ENCODE peak calls at places on chromosomes 6 and 20, in seven cellular contexts. K is A549, N is transverse colon, T is testis, P is cardiac muscle cell, Q is mammary epithelial cell, S is body of pancreas. L is an unnamed sample.

GRCh38 chr6:74534485-74535211 is 671.2 kb downstream of the COL12A1 start:
- DNase-seq in N (no peak), S (peak; percentile 42), P (no peak), Q (peak; percentile 3), K (peak; percentile 90), T (no peak), L (no peak)

GRCh38 chr6:36743538-36744441 is 46.2 kb downstream of the RAB44 start:
- DNase-seq in K (peak; percentile 25), Q (no peak), P (no peak), S (no peak), N (peak; percentile 87), T (no peak), L (peak; percentile 64)

GRCh38 chr6:132391391-132392291 is 9.6 kb downstream of the MOXD1 start:
- DNase-seq in Q (peak; percentile 81), K (no peak), T (no peak), N (peak; percentile 20), P (no peak), S (peak; percentile 6), L (peak; percentile 35)

GRCh38 chr20:47799116-47799715 is 13.9 kb upstream of the SULF2 start:
- DNase-seq in T (no peak), S (no peak), N (no peak), P (no peak), Q (no peak), K (no peak), L (no peak)

GRCh38 chr6:104201557-104201956 is 658.2 kb downstream of the HACE1 start:
- DNase-seq in K (no peak), P (no peak), S (no peak), N (no peak), T (no peak), Q (no peak), L (no peak)

GRCh38 chr6:16420715-16421461 is 182.5 kb downstream of the GMPR start:
- DNase-seq in N (peak; percentile 32), P (no peak), K (no peak), S (no peak), T (no peak), Q (no peak), L (no peak)

GRCh38 chr20:45041464-45042337 is 59.2 kb downstream of the KCNS1 start:
- DNase-seq in K (peak; percentile 16), N (peak; percentile 14), S (no peak), P (no peak), T (no peak), Q (peak; percentile 83), L (no peak)

GRCh38 chr20:21436186-21436585 is 38.9 kb upstream of the NKX2-4 start:
- DNase-seq in K (peak; percentile 17), Q (peak; percentile 93), P (no peak), N (no peak), T (no peak), S (no peak), L (no peak)

GRCh38 chr20:51542033-51542893 is at the start of gene NFATC2:
- DNase-seq in K (no peak), S (peak; percentile 79), Q (no peak), N (peak; percentile 68), T (peak; percentile 38), P (peak; percentile 80), L (peak; percentile 56)

DNA sequence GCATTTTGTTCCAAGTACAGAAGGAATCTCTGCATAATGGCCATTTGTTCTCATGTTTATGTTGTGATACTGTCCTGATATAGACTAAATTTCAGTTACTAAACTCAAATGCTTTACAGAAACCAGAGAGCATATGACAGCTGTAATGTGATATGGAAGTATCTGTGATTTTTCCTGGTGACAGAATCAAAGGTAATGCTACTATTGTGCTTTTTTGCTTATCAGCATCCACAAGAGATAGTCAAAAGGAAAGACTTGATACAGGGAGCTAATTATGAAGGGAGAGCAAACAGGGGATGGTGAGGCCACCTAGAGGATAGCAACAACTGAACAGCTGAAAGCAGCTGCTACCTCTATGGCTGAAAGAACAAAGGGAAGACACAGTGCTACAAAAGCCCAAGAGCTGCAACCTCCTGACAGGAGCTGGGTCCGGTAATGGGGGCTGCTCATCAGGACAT is 181.4 kb downstream of the PHF3 start:
- DNase-seq in N (no peak), P (peak; percentile 27), Q (no peak), S (no peak), K (peak; percentile 20), T (no peak), L (no peak)
- TF ChIP-seq CTCF in N (no peak), P (peak; percentile 50), Q (peak; percentile 40), S (no peak), K (no peak), T (no peak), L (no peak)

GRCh38 chr20:58237318-58238182 is 9.1 kb upstream of the ANKRD60 start:
- DNase-seq in K (no peak), N (no peak), Q (no peak), T (no peak), P (no peak), S (no peak), L (no peak)
- H3K4me3 ChIP-seq in K (no peak overlapping the region), N (peak overlapping the region; percentile 58), Q (peak overlapping the region; percentile 52), T (no peak overlapping the region), P (no peak overlapping the region), S (no peak overlapping the region), L (no peak overlapping the region)

DNA sequence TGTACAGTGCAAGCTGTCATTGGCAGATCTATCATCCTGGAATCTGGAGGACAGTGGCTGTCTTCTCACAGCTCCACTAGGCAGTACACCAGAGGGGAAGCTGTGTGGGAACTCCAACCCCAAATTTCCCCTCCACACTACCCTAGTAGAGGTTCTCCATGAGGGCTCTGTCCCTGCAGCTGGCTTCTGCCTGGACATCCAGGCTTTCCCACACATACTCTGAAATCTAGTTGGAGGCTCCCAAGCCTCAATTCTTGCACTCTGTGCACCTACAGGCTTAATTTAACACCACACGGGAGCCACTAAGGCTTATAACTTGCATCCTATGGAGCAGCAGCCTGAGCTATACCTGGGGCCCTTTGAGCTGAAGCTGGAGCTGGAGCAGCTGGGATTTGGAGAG is 43.0 kb upstream of the TRIM39 start:
- DNase-seq in Q (no peak), T (no peak), K (no peak), N (no peak), S (no peak), P (no peak), L (no peak)
- H3K9me3 ChIP-seq in Q (peaks cover 45% of the 10 kb centered on the region), T (peaks cover 4% of the 10 kb centered on the region), K (peaks cover 80% of the 10 kb centered on the region), N (peaks cover 61% of the 10 kb centered on the region), S (no peaks in the 10 kb centered on the region), P (no peaks in the 10 kb centered on the region), L (peaks cover 96% of the 10 kb centered on the region)

GRCh38 chr6:150687508-150687907 is 87.8 kb downstream of the PLEKHG1 start:
- DNase-seq in Q (no peak), T (peak; percentile 50), S (peak; percentile 47), K (no peak), N (peak; percentile 57), P (no peak), L (no peak)

GRCh38 chr6:150684161-150684560 is 84.5 kb downstream of the PLEKHG1 start:
- DNase-seq in T (no peak), N (no peak), K (no peak), Q (no peak), S (no peak), P (no peak), L (no peak)

GRCh38 chr6:150686566-150686965 is 86.9 kb downstream of the PLEKHG1 start:
- DNase-seq in S (no peak), T (peak; percentile 63), K (no peak), P (no peak), Q (peak; percentile 64), N (no peak), L (no peak)

GRCh38 chr6:150684715-150685459 is 85.2 kb downstream of the PLEKHG1 start:
- DNase-seq in T (no peak), K (no peak), N (peak; percentile 47), Q (no peak), S (no peak), P (no peak), L (no peak)

DNA sequence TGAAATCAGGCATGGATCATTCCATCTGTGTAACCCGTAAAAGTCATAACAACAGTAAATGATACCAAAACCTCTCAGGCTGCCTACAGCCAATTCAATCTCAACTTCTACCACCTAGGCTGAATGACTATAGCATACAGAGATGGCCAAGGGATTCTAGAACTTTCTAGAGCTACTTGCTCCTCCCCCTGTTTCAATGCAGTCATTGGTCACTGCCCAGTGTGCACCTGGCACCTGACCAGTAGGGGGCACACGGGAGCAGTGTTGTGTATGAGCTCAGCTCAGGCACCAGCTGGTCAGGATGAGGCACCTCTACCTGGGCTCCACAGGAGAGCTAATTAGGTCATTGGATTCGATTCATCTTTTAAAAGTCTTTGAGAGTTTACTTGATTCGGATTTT is 86.2 kb downstream of the PLEKHG1 start:
- DNase-seq in N (peak; percentile 50), S (peak; percentile 34), Q (peak; percentile 72), P (no peak), K (peak; percentile 28), T (peak; percentile 84), L (peak; percentile 70)
- TF ChIP-seq CTCF in N (peak; percentile 30), S (peak; percentile 18), Q (peak; percentile 89), P (peak; percentile 45), K (no peak), T (peak; percentile 70), L (peak; percentile 67)

DNA sequence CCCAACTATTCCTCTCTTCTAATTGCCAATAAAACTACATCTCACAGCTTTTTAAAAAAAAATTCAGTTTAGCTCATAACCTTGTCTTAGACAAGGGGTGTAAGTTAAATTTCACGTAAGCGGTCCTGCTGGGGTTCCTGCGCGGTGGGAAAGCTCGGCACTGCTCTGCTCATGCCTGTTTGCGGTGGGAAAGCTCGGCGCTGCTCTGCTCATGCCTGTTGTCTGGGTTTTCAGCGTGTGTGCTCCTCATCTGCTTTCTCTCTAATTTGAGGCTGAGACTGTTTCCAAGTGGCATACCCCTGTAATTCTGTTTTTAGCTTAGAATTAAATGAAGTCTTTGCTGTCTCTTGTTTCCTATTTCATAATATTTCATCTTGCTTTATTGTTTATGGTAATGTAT is 18.6 kb downstream of the ARID1B start:
- DNase-seq in N (no peak), T (peak; percentile 68), S (peak; percentile 45), P (no peak), K (no peak), Q (peak; percentile 48), L (no peak)
- H3K4me3 ChIP-seq in N (peak overlapping the region; percentile 38), T (peak overlapping the region; percentile 0), S (no peak overlapping the region), P (no peak overlapping the region), K (no peak overlapping the region), Q (no peak overlapping the region), L (no peak overlapping the region)

GRCh38 chr20:62040381-62040922 is 25.2 kb downstream of the TAF4 start:
- DNase-seq in T (no peak), S (no peak), P (no peak), Q (no peak), N (no peak), K (no peak), L (peak; percentile 9)
- H3K9me3 ChIP-seq in T (no peaks in the 10 kb centered on the region), S (no peaks in the 10 kb centered on the region), P (no peaks in the 10 kb centered on the region), Q (no peaks in the 10 kb centered on the region), N (no peaks in the 10 kb centered on the region), K (peaks cover 6% of the 10 kb centered on the region), L (no peaks in the 10 kb centered on the region)

GRCh38 chr6:50110557-50110956 is 60.8 kb upstream of the DEFB112 start:
- DNase-seq in K (no peak), N (no peak), T (no peak), S (no peak), P (no peak), Q (no peak), L (no peak)

GRCh38 chr6:50116797-50117542 is 67.2 kb upstream of the DEFB112 start:
- DNase-seq in S (no peak), P (no peak), K (no peak), N (no peak), T (no peak), Q (no peak), L (no peak)

GRCh38 chr6:50120300-50120699 is 70.6 kb upstream of the DEFB112 start:
- DNase-seq in P (no peak), N (no peak), S (no peak), K (peak; percentile 1), Q (peak; percentile 68), T (no peak), L (no peak)

GRCh38 chr6:50113114-50113857 is 63.6 kb upstream of the DEFB112 start:
- DNase-seq in T (no peak), N (no peak), K (no peak), S (no peak), P (no peak), Q (no peak), L (peak; percentile 2)

GRCh38 chr6:50116390-50116789 is 66.7 kb upstream of the DEFB112 start:
- DNase-seq in Q (no peak), P (no peak), N (no peak), T (no peak), S (no peak), K (no peak), L (no peak)
- TF ChIP-seq CTCF in Q (no peak), P (no peak), N (no peak), T (no peak), S (no peak), K (no peak), L (no peak)